ENCODE peak calls at places on chromosomes 4 and X, in five cellular contexts. G is mesenchymal stem cell, B is neuronal stem cell, R is H9, J is mesendoderm. X is an unnamed sample.

GRCh38 chr4:154464654-154465053 is 26.9 kb downstream of the DCHS2 start:
- DNase-seq in G (no peak), B (no peak), R (no peak), J (no peak), X (no peak)

GRCh38 chr4:35534946-35535345 is 709.4 kb downstream of the ARAP2 start:
- DNase-seq in G (no peak), B (no peak), R (no peak), J (no peak), X (no peak)

GRCh38 chr4:153233761-153234371 is 29.6 kb downstream of the TRIM2 start:
- DNase-seq in G (peak; percentile 86), B (no peak), R (no peak), J (peak; percentile 67), X (peak; percentile 90)

GRCh38 chr4:99462875-99463464 is 27.8 kb upstream of the ADH7 start:
- DNase-seq in G (peak; percentile 64), B (peak; percentile 54), R (peak; percentile 68), J (peak; percentile 80), X (peak; percentile 88)

GRCh38 chrX:11890843-11891514 is 132.9 kb downstream of the MSL3 start:
- DNase-seq in G (no peak), B (no peak), R (no peak), J (no peak), X (no peak)

GRCh38 chr4:7027913-7028312 is 15.3 kb upstream of the TADA2B start:
- DNase-seq in G (no peak), B (no peak), R (no peak), J (no peak), X (no peak)

GRCh38 chr4:107018336-107018735 is 17.8 kb downstream of the DKK2 start:
- DNase-seq in G (no peak), B (no peak), R (no peak), J (no peak), X (peak; percentile 88)

GRCh38 chrX:68018248-68019203 is 414.8 kb downstream of the OPHN1 start:
- DNase-seq in G (peak; percentile 6), B (peak; percentile 2), R (peak; percentile 68), J (peak; percentile 67), X (peak; percentile 24)

GRCh38 chr4:19983072-19983471 is 268.6 kb upstream of the SLIT2 start:
- DNase-seq in G (peak; percentile 95), B (no peak), R (no peak), J (no peak), X (peak; percentile 9)

GRCh38 chr4:47577779-47578553 is 92.9 kb downstream of the ATP10D start:
- DNase-seq in G (peak; percentile 34), B (no peak), R (no peak), J (no peak), X (no peak)

GRCh38 chr4:91127891-91128290 is 1000.7 kb downstream of the CCSER1 start:
- DNase-seq in G (no peak), B (no peak), R (no peak), J (peak; percentile 93), X (no peak)

GRCh38 chr4:41095973-41096372 is 118.4 kb downstream of the APBB2 start:
- DNase-seq in G (peak; percentile 15), B (no peak), R (no peak), J (peak; percentile 44), X (peak; percentile 85)

GRCh38 chrX:110806145-110806544 is 10.5 kb upstream of the CHRDL1 start:
- DNase-seq in G (no peak), B (no peak), R (no peak), J (no peak), X (no peak)

GRCh38 chr4:169219440-169219839 is 51.3 kb downstream of the SH3RF1 start:
- DNase-seq in G (no peak), B (no peak), R (no peak), J (no peak), X (no peak)

GRCh38 chr4:31516520-31516919 is 796.4 kb downstream of the PCDH7 start:
- DNase-seq in G (no peak), B (no peak), R (no peak), J (no peak), X (no peak)

GRCh38 chr4:75494563-75494962 is 19.6 kb downstream of the RCHY1 start:
- DNase-seq in G (peak; percentile 85), B (no peak), R (no peak), J (no peak), X (peak; percentile 6)

GRCh38 chr4:108036252-108036651 is 46.6 kb downstream of the HADH start:
- DNase-seq in G (no peak), B (no peak), R (no peak), J (no peak), X (no peak)

GRCh38 chr4:176566769-176567168 is 226.0 kb downstream of the VEGFC start:
- DNase-seq in G (no peak), B (no peak), R (no peak), J (no peak), X (no peak)

GRCh38 chr4:8188743-8189550 is 10.1 kb upstream of the SH3TC1 start:
- DNase-seq in G (no peak), B (no peak), R (no peak), J (no peak), X (no peak)

GRCh38 chr4:143424276-143424675 is 87.6 kb downstream of the GAB1 start:
- DNase-seq in G (peak; percentile 17), B (no peak), R (no peak), J (no peak), X (no peak)

GRCh38 chr4:85763207-85763606 is 288.3 kb downstream of the ARHGAP24 start:
- DNase-seq in G (no peak), B (no peak), R (no peak), J (no peak), X (no peak)

GRCh38 chr4:85762204-85762884 is 287.4 kb downstream of the ARHGAP24 start:
- DNase-seq in G (peak; percentile 80), B (no peak), R (no peak), J (no peak), X (no peak)

GRCh38 chr4:85760521-85760920 is 285.6 kb downstream of the ARHGAP24 start:
- DNase-seq in G (no peak), B (no peak), R (no peak), J (no peak), X (no peak)

GRCh38 chr4:85759392-85759791 is 284.4 kb downstream of the ARHGAP24 start:
- DNase-seq in G (no peak), B (no peak), R (no peak), J (no peak), X (no peak)

GRCh38 chr4:85761803-85762202 is 286.9 kb downstream of the ARHGAP24 start:
- DNase-seq in G (peak; percentile 94), B (no peak), R (no peak), J (no peak), X (no peak)
- H2BK120ac ChIP-seq in G (no peak overlapping the region), B (no peak overlapping the region), R (no peak overlapping the region), J (no peak overlapping the region), X (no peak overlapping the region)

GRCh38 chrX:54184474-54184873 is 1.4 kb upstream of the FAM120C start:
- DNase-seq in G (no peak), B (no peak), R (no peak), J (no peak), X (no peak)
- H2BK120ac ChIP-seq in G (no peak overlapping the region), B (no peak overlapping the region), R (no peak overlapping the region), J (no peak overlapping the region), X (no peak overlapping the region)

GRCh38 chr4:79575709-79576479 is 167.9 kb upstream of the GK2 start:
- DNase-seq in G (no peak), B (no peak), R (no peak), J (no peak), X (peak; percentile 97)
- H2BK120ac ChIP-seq in G (no peak overlapping the region), B (no peak overlapping the region), R (no peak overlapping the region), J (no peak overlapping the region), X (no peak overlapping the region)

GRCh38 chr4:127875791-127876190 is 4.9 kb upstream of the PLK4 start:
- DNase-seq in G (no peak), B (no peak), R (no peak), J (no peak), X (no peak)

GRCh38 chr4:127881565-127881869 is 824 bp downstream of the PLK4 start:
- DNase-seq in G (no peak), B (no peak), R (no peak), J (no peak), X (no peak)

GRCh38 chr4:127880764-127881564 is at the start of gene PLK4:
- DNase-seq in G (peak; percentile 93), B (peak; percentile 89), R (peak; percentile 97), J (peak; percentile 99), X (peak; percentile 94)
- H2BK120ac ChIP-seq in G (peak within 1 kb of the TSS; percentile 22), B (peak within 1 kb of the TSS; percentile 68), R (peak within 1 kb of the TSS; percentile 89), J (peak within 1 kb of the TSS; percentile 66), X (peak within 1 kb of the TSS; percentile 44)

DNA sequence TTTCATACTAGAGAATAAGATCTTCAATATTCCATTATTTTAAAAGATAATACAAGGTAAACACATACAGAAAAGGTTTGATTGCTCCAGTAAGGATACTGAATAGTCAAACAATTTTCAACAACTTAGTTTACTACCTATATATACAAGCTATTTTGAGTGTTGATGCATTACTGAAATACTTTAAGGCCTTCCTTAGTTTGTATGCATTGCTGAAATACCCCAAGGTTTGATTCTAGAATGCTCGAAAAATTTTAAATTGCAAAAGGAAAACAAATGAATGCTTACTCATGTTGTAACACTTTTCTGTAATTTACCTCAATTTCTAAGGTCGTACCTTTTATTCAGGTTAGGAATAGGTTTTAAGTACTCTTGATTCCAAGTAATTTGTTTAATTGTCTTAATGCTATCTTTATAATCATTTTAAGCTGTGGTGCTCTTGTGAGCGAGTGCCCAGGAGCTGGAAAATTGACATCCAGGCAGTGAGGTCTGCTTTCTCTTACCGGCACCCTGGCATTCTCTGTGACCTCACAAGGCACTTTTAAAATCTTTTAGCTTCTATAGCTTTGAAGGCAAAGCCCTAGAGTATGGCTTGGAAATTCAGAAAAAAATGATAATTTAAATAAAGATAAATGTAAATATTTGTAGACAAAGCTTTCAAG is 114.0 kb downstream of the BMPR1B start:
- DNase-seq in G (no peak), B (no peak), R (no peak), J (no peak), X (peak; percentile 79)
- H2BK120ac ChIP-seq in G (no peak overlapping the region), B (no peak overlapping the region), R (no peak overlapping the region), J (no peak overlapping the region), X (no peak overlapping the region)

X was measured in trophoblast cell.